ENCODE peak calls at places on chromosomes 6 and 20, in six cellular contexts. One of them, this sample, is unnamed.

GRCh38 chr6:5282191-5282623 is 20.9 kb downstream of the FARS2 start:
- DNase-seq in GM23338: peak
- DNase-seq in GM03348: no peak
- DNase-seq in ELR: no peak
- DNase-seq in left lung: no peak
- DNase-seq in coronary artery: no peak
- DNase-seq in this sample: no peak

GRCh38 chr20:57071283-57071701 is 195.1 kb downstream of the BMP7 start:
- DNase-seq in GM23338: peak
- DNase-seq in GM03348: no peak
- DNase-seq in ELR: no peak
- DNase-seq in left lung: no peak
- DNase-seq in coronary artery: no peak
- DNase-seq in this sample: no peak

GRCh38 chr6:26454641-26455040 is 3.1 kb upstream of the BTN2A1 start:
- DNase-seq in GM23338: no peak
- DNase-seq in GM03348: peak
- DNase-seq in ELR: no peak
- DNase-seq in left lung: no peak
- DNase-seq in coronary artery: no peak
- DNase-seq in this sample: no peak

GRCh38 chr20:36096404-36096799 is 58.1 kb upstream of the EPB41L1 start:
- DNase-seq in GM23338: no peak
- DNase-seq in GM03348: no peak
- DNase-seq in ELR: no peak
- DNase-seq in left lung: no peak
- DNase-seq in coronary artery: no peak
- DNase-seq in this sample: no peak

GRCh38 chr6:30914076-30914853 is at the start of gene VARS2:
- DNase-seq in GM23338: peak
- DNase-seq in GM03348: peak
- DNase-seq in ELR: peak
- DNase-seq in left lung: peak
- DNase-seq in coronary artery: peak
- DNase-seq in this sample: peak

GRCh38 chr6:165605182-165605875 is 57.7 kb downstream of the PDE10A start:
- DNase-seq in GM23338: no peak
- DNase-seq in GM03348: no peak
- DNase-seq in ELR: no peak
- DNase-seq in left lung: no peak
- DNase-seq in coronary artery: no peak
- DNase-seq in this sample: no peak

GRCh38 chr6:70184723-70185122 is 118.2 kb downstream of the COL9A1 start:
- DNase-seq in GM23338: no peak
- DNase-seq in GM03348: no peak
- DNase-seq in ELR: no peak
- DNase-seq in left lung: no peak
- DNase-seq in coronary artery: no peak
- DNase-seq in this sample: no peak

GRCh38 chr6:38214159-38214558 is 394.6 kb downstream of the ZFAND3 start:
- DNase-seq in GM23338: no peak
- DNase-seq in GM03348: no peak
- DNase-seq in ELR: no peak
- DNase-seq in left lung: no peak
- DNase-seq in coronary artery: no peak
- DNase-seq in this sample: no peak

GRCh38 chr6:44043036-44043478 is 84.2 kb downstream of the MRPL14 start:
- DNase-seq in GM23338: no peak
- DNase-seq in GM03348: peak
- DNase-seq in ELR: peak
- DNase-seq in left lung: no peak
- DNase-seq in coronary artery: no peak
- DNase-seq in this sample: no peak

GRCh38 chr6:166999845-167000253 is 652 bp downstream of the CEP43 start:
- DNase-seq in GM23338: peak
- DNase-seq in GM03348: no peak
- DNase-seq in ELR: peak
- DNase-seq in left lung: no peak
- DNase-seq in coronary artery: no peak
- DNase-seq in this sample: no peak

GRCh38 chr20:32896521-32897280 is 38.0 kb downstream of the EFCAB8 start:
- DNase-seq in GM23338: no peak
- DNase-seq in GM03348: no peak
- DNase-seq in ELR: no peak
- DNase-seq in left lung: no peak
- DNase-seq in coronary artery: no peak
- DNase-seq in this sample: no peak

GRCh38 chr20:17641993-17642392 is 40.0 kb downstream of the RRBP1 start:
- DNase-seq in GM23338: no peak
- DNase-seq in GM03348: no peak
- DNase-seq in ELR: no peak
- DNase-seq in left lung: peak
- DNase-seq in coronary artery: no peak
- DNase-seq in this sample: no peak

GRCh38 chr20:45510242-45510862 is 5.1 kb downstream of the SPINT3 start:
- DNase-seq in GM23338: no peak
- DNase-seq in GM03348: no peak
- DNase-seq in ELR: no peak
- DNase-seq in left lung: no peak
- DNase-seq in coronary artery: no peak
- DNase-seq in this sample: no peak

GRCh38 chr6:150881911-150882481 is 16.5 kb downstream of the MTHFD1L start:
- DNase-seq in GM23338: no peak
- DNase-seq in GM03348: peak
- DNase-seq in ELR: peak
- DNase-seq in left lung: no peak
- DNase-seq in coronary artery: peak
- DNase-seq in this sample: no peak

GRCh38 chr20:6416371-6416770 is 293.5 kb upstream of the FERMT1 start:
- DNase-seq in GM23338: peak
- DNase-seq in GM03348: no peak
- DNase-seq in ELR: no peak
- DNase-seq in left lung: no peak
- DNase-seq in coronary artery: no peak
- DNase-seq in this sample: no peak

GRCh38 chr6:167678102-167679101 is 148.3 kb upstream of the AFDN start:
- DNase-seq in GM23338: peak
- DNase-seq in GM03348: no peak
- DNase-seq in ELR: no peak
- DNase-seq in left lung: no peak
- DNase-seq in coronary artery: no peak
- DNase-seq in this sample: no peak

GRCh38 chr6:69164564-69165252 is 529.6 kb downstream of the ADGRB3 start:
- DNase-seq in GM23338: peak
- DNase-seq in GM03348: peak
- DNase-seq in ELR: peak
- DNase-seq in left lung: no peak
- DNase-seq in coronary artery: no peak
- DNase-seq in this sample: no peak

GRCh38 chr6:137654365-137654981 is 160.3 kb upstream of the OLIG3 start:
- DNase-seq in GM23338: no peak
- DNase-seq in GM03348: no peak
- DNase-seq in ELR: no peak
- DNase-seq in left lung: no peak
- DNase-seq in coronary artery: no peak
- DNase-seq in this sample: no peak

GRCh38 chr6:109978174-109979032 is at the start of gene GPR6:
- DNase-seq in GM23338: peak
- DNase-seq in GM03348: peak
- DNase-seq in ELR: peak
- DNase-seq in left lung: peak
- DNase-seq in coronary artery: no peak
- DNase-seq in this sample: no peak

GRCh38 chr20:1001981-1002681 is at the start of gene RSPO4:
- DNase-seq in GM23338: peak
- DNase-seq in GM03348: no peak
- DNase-seq in ELR: no peak
- DNase-seq in left lung: peak
- DNase-seq in coronary artery: no peak
- DNase-seq in this sample: no peak

GRCh38 chr6:48615041-48615440 is 504.0 kb upstream of the PTCHD4 start:
- DNase-seq in GM23338: no peak
- DNase-seq in GM03348: peak
- DNase-seq in ELR: peak
- DNase-seq in left lung: no peak
- DNase-seq in coronary artery: no peak
- DNase-seq in this sample: no peak

GRCh38 chr6:26646074-26646473 is 13.5 kb downstream of the ZNF322 start:
- DNase-seq in GM23338: no peak
- DNase-seq in GM03348: no peak
- DNase-seq in ELR: no peak
- DNase-seq in left lung: no peak
- DNase-seq in coronary artery: no peak
- DNase-seq in this sample: no peak

GRCh38 chr6:135731116-135731515 is 120.4 kb upstream of the PDE7B start:
- DNase-seq in GM23338: no peak
- DNase-seq in GM03348: no peak
- DNase-seq in ELR: no peak
- DNase-seq in left lung: no peak
- DNase-seq in coronary artery: no peak
- DNase-seq in this sample: no peak

GRCh38 chr6:26175428-26176181 is 88.4 kb downstream of the HFE start:
- DNase-seq in GM23338: peak
- DNase-seq in GM03348: peak
- DNase-seq in ELR: peak
- DNase-seq in left lung: no peak
- DNase-seq in coronary artery: no peak
- DNase-seq in this sample: no peak

GRCh38 chr20:33686008-33686983 is at the start of gene E2F1:
- DNase-seq in GM23338: peak
- DNase-seq in GM03348: peak
- DNase-seq in ELR: peak
- DNase-seq in left lung: peak
- DNase-seq in coronary artery: peak
- DNase-seq in this sample: peak

GRCh38 chr6:75480425-75480824 is 13.2 kb downstream of the FILIP1 start:
- DNase-seq in GM23338: no peak
- DNase-seq in GM03348: no peak
- DNase-seq in ELR: no peak
- DNase-seq in left lung: no peak
- DNase-seq in coronary artery: no peak
- DNase-seq in this sample: no peak